ENCODE peak calls at places on chromosomes 7 and 10, in nine cellular contexts. Y is MM.1S; F is GM23338; M is heart right ventricle; I is fibroblast of lung; T is CD4-positive, CD25-positive, alpha-beta regulatory T cell; Z is sigmoid colon; S is astrocyte; X is psoas muscle. B is an unnamed sample.
A peak's percentile ranks its signal among the peaks of the same experiment; 100 is the strongest.

GRCh38 chr10:114306116-114306973 is 67.3 kb downstream of the VWA2 start:
- DNase-seq in Y (no peak), F (no peak), M (no peak), I (peak; percentile 99), T (no peak), Z (peak; percentile 45), S (peak; percentile 99), X (no peak), B (no peak)

GRCh38 chr10:118471863-118472262 is 123.6 kb downstream of the PRLHR start:
- DNase-seq in Y (no peak), F (no peak), M (no peak), I (peak; percentile 57), T (no peak), Z (no peak), S (peak; percentile 47), X (no peak), B (no peak)

GRCh38 chr7:149381245-149381644 is 79.6 kb downstream of the ZNF777 start:
- DNase-seq in Y (no peak), F (no peak), M (no peak), I (no peak), T (peak; percentile 1), Z (no peak), S (no peak), X (no peak), B (no peak)

GRCh38 chr7:30027065-30027456 is 559 bp upstream of the FKBP14 start:
- DNase-seq in Y (peak; percentile 42), F (no peak), M (no peak), I (peak; percentile 76), T (peak; percentile 71), Z (no peak), S (peak; percentile 70), X (no peak), B (no peak)

GRCh38 chr7:123191132-123191531 is 8.6 kb downstream of the SLC13A1 start:
- DNase-seq in Y (peak; percentile 25), F (no peak), M (no peak), I (no peak), T (no peak), Z (no peak), S (no peak), X (no peak), B (no peak)

GRCh38 chr10:131638049-131638448 is 262.8 kb upstream of the PPP2R2D start:
- DNase-seq in Y (no peak), F (no peak), M (no peak), I (no peak), T (no peak), Z (no peak), S (no peak), X (no peak), B (no peak)

GRCh38 chr10:65430979-65431378 is 1494.9 kb upstream of the LRRTM3 start:
- DNase-seq in Y (peak; percentile 72), F (no peak), M (no peak), I (no peak), T (no peak), Z (no peak), S (no peak), X (no peak), B (no peak)

GRCh38 chr7:539731-540411 is 20.2 kb upstream of the PDGFA start:
- DNase-seq in Y (no peak), F (no peak), M (no peak), I (peak; percentile 83), T (no peak), Z (no peak), S (peak; percentile 65), X (no peak), B (no peak)

GRCh38 chr7:96181174-96181573 is 140.7 kb downstream of the SLC25A13 start:
- DNase-seq in Y (no peak), F (no peak), M (no peak), I (peak; percentile 10), T (no peak), Z (no peak), S (no peak), X (no peak), B (no peak)

GRCh38 chr10:49278497-49278902 is 20.5 kb upstream of the C10orf71 start:
- DNase-seq in Y (no peak), F (no peak), M (peak; percentile 37), I (no peak), T (no peak), Z (no peak), S (no peak), X (no peak), B (peak; percentile 56)

GRCh38 chr7:102313997-102314780 is 27.5 kb downstream of the SH2B2 start:
- DNase-seq in Y (no peak), F (no peak), M (no peak), I (no peak), T (no peak), Z (peak; percentile 41), S (no peak), X (no peak), B (no peak)

GRCh38 chr10:129445445-129445844 is 21.6 kb upstream of the MGMT start:
- DNase-seq in Y (no peak), F (no peak), M (no peak), I (no peak), T (no peak), Z (no peak), S (no peak), X (no peak), B (no peak)

GRCh38 chr10:21297525-21298383 is 227.7 kb downstream of the SKIDA1 start:
- DNase-seq in Y (no peak), F (no peak), M (no peak), I (no peak), T (no peak), Z (no peak), S (no peak), X (no peak), B (no peak)

GRCh38 chr10:12613144-12613543 is 263.8 kb downstream of the CAMK1D start:
- DNase-seq in Y (no peak), F (no peak), M (no peak), I (no peak), T (no peak), Z (no peak), S (no peak), X (no peak), B (no peak)

GRCh38 chr10:8054498-8055407 is at the start of gene GATA3:
- DNase-seq in Y (no peak), F (peak; percentile 87), M (peak; percentile 58), I (peak; percentile 81), T (peak; percentile 82), Z (no peak), S (peak; percentile 68), X (peak; percentile 72), B (peak; percentile 65)

GRCh38 chr10:86613905-86614304 is 40.4 kb upstream of the OPN4 start:
- DNase-seq in Y (no peak), F (no peak), M (no peak), I (no peak), T (no peak), Z (no peak), S (no peak), X (no peak), B (no peak)

GRCh38 chr10:124741281-124741921 is 2.8 kb downstream of the FAM53B start:
- DNase-seq in Y (peak; percentile 72), F (peak; percentile 92), M (peak; percentile 90), I (peak; percentile 63), T (peak; percentile 84), Z (peak; percentile 92), S (peak; percentile 39), X (peak; percentile 91), B (peak; percentile 90)

GRCh38 chr10:124740374-124741280 is 3.6 kb downstream of the FAM53B start:
- DNase-seq in Y (no peak), F (peak; percentile 46), M (no peak), I (peak; percentile 44), T (no peak), Z (peak; percentile 92), S (no peak), X (peak; percentile 91), B (peak; percentile 79)

GRCh38 chr10:124742418-124743187 is 1.6 kb downstream of the FAM53B start:
- DNase-seq in Y (peak; percentile 37), F (peak; percentile 69), M (no peak), I (peak; percentile 39), T (no peak), Z (peak; percentile 78), S (no peak), X (peak; percentile 78), B (no peak)

GRCh38 chr10:124743188-124744046 is 761 bp downstream of the FAM53B start:
- DNase-seq in Y (peak; percentile 40), F (peak; percentile 50), M (no peak), I (peak; percentile 44), T (no peak), Z (peak; percentile 73), S (no peak), X (peak; percentile 74), B (no peak)

GRCh38 chr10:124741922-124742417 is 2.2 kb downstream of the FAM53B start:
- DNase-seq in Y (no peak), F (no peak), M (no peak), I (no peak), T (peak; percentile 46), Z (peak; percentile 73), S (no peak), X (no peak), B (peak; percentile 37)
- H3K4me1 ChIP-seq in Y (peaks cover 20% of the 10 kb centered on the region), F (peaks cover 60% of the 10 kb centered on the region), M (peaks cover 73% of the 10 kb centered on the region), I (peaks cover 2% of the 10 kb centered on the region), T (peaks cover 70% of the 10 kb centered on the region), Z (peaks cover 71% of the 10 kb centered on the region), S (peaks cover 32% of the 10 kb centered on the region), X (peaks cover 70% of the 10 kb centered on the region), B (peaks cover 72% of the 10 kb centered on the region)

GRCh38 chr7:36281945-36282727 is 107.5 kb upstream of the ANLN start:
- DNase-seq in Y (no peak), F (no peak), M (no peak), I (peak; percentile 56), T (no peak), Z (peak; percentile 55), S (no peak), X (no peak), B (no peak)
- H3K4me1 ChIP-seq in Y (no peaks in the 10 kb centered on the region), F (peaks cover 64% of the 10 kb centered on the region), M (peaks cover 89% of the 10 kb centered on the region), I (peaks cover 11% of the 10 kb centered on the region), T (peaks cover 29% of the 10 kb centered on the region), Z (peaks cover 75% of the 10 kb centered on the region), S (peaks cover 32% of the 10 kb centered on the region), X (peaks cover 92% of the 10 kb centered on the region), B (peaks cover 6% of the 10 kb centered on the region)

DNA sequence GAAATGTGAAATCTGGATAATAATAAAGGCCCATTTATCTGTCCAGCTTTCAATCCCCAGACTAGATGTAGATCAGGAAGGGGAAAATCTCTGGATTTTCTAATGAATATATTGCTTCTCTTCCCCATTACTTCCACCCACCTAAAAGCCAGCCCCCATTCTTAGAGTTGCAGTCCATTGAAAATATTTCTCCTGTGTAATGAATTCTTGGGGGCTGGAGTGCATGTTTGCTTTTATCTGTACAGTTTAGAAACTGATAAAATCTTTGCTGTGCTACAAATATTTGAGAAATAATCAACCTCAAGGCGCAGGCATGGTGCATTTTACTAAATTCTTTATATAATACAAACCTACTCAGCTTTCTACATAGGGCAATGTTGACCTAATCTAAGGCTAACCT is 180.8 kb downstream of the ARID5B start:
- DNase-seq in Y (no peak), F (no peak), M (no peak), I (peak; percentile 33), T (no peak), Z (no peak), S (no peak), X (no peak), B (no peak)
- H3K4me1 ChIP-seq in Y (peaks cover 12% of the 10 kb centered on the region), F (no peaks in the 10 kb centered on the region), M (peaks cover 65% of the 10 kb centered on the region), I (peaks cover 34% of the 10 kb centered on the region), T (peaks cover 73% of the 10 kb centered on the region), Z (peaks cover 61% of the 10 kb centered on the region), S (peaks cover 34% of the 10 kb centered on the region), X (peaks cover 75% of the 10 kb centered on the region), B (peaks cover 49% of the 10 kb centered on the region)

DNA sequence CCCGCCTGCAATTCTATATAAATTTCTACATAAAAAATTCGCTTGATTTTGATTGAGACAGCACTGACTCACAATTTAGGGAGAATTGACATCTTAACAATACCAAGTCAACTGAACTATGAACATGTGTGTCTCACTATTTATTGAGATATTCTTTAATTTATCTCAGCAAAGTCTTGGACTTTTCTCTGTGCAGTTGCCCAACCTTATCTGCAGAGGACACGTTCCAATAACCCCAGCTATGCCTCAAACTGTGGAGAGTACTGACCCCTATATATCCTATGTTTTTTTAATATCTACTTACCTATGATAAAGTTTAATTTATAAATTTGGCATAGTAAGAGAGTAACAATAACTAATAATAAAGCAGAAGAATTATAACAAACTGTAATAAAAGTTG is 69.4 kb upstream of the PIP4K2A start:
- DNase-seq in Y (no peak), F (no peak), M (no peak), I (no peak), T (no peak), Z (no peak), S (no peak), X (no peak), B (no peak)
- H3K4me1 ChIP-seq in Y (no peaks in the 10 kb centered on the region), F (no peaks in the 10 kb centered on the region), M (peaks cover 7% of the 10 kb centered on the region), I (no peaks in the 10 kb centered on the region), T (no peaks in the 10 kb centered on the region), Z (no peaks in the 10 kb centered on the region), S (no peaks in the 10 kb centered on the region), X (no peaks in the 10 kb centered on the region), B (no peaks in the 10 kb centered on the region)